ENCODE peak calls at places on chromosomes 4 and X, in ten cellular contexts. One of them, this sample, is unnamed.

GRCh38 chrX:37454537-37455285 is 105.5 kb downstream of the PRRG1 start:
- DNase-seq in neural crest cell: no peak
- DNase-seq in IMR-90: peak; percentile 29
- DNase-seq in astrocyte of the cerebellum: peak; percentile 13
- DNase-seq in upper lobe of right lung: no peak
- DNase-seq in stomach: no peak
- DNase-seq in GM20000: no peak
- DNase-seq in WTC11: no peak
- DNase-seq in tibial artery: no peak
- DNase-seq in cardiac fibroblast: peak; percentile 66
- DNase-seq in this sample: peak; percentile 27

GRCh38 chrX:75603833-75604232 is 81.0 kb upstream of the ZDHHC15 start:
- DNase-seq in WTC11: no peak
- DNase-seq in IMR-90: peak; percentile 28
- DNase-seq in neural crest cell: no peak
- DNase-seq in cardiac fibroblast: peak; percentile 33
- DNase-seq in upper lobe of right lung: no peak
- DNase-seq in astrocyte of the cerebellum: peak; percentile 11
- DNase-seq in tibial artery: no peak
- DNase-seq in GM20000: peak; percentile 13
- DNase-seq in stomach: no peak
- DNase-seq in this sample: peak; percentile 12

GRCh38 chr4:150581206-150581605 is 745 bp upstream of the MAB21L2 start:
- DNase-seq in astrocyte of the cerebellum: no peak
- DNase-seq in tibial artery: no peak
- DNase-seq in cardiac fibroblast: no peak
- DNase-seq in GM20000: no peak
- DNase-seq in upper lobe of right lung: no peak
- DNase-seq in IMR-90: no peak
- DNase-seq in stomach: no peak
- DNase-seq in WTC11: no peak
- DNase-seq in neural crest cell: no peak
- DNase-seq in this sample: no peak

GRCh38 chrX:54785901-54786300 is 12.2 kb downstream of the ITIH6 start:
- DNase-seq in IMR-90: no peak
- DNase-seq in astrocyte of the cerebellum: no peak
- DNase-seq in GM20000: peak; percentile 7
- DNase-seq in stomach: no peak
- DNase-seq in neural crest cell: no peak
- DNase-seq in cardiac fibroblast: peak; percentile 14
- DNase-seq in WTC11: peak; percentile 41
- DNase-seq in tibial artery: no peak
- DNase-seq in upper lobe of right lung: no peak
- DNase-seq in this sample: no peak

GRCh38 chrX:139203681-139204575 is 326.6 kb upstream of the F9 start:
- DNase-seq in tibial artery: no peak
- DNase-seq in WTC11: peak; percentile 25
- DNase-seq in upper lobe of right lung: peak; percentile 58
- DNase-seq in astrocyte of the cerebellum: no peak
- DNase-seq in neural crest cell: peak; percentile 53
- DNase-seq in stomach: peak; percentile 36
- DNase-seq in IMR-90: no peak
- DNase-seq in cardiac fibroblast: no peak
- DNase-seq in GM20000: peak; percentile 18
- DNase-seq in this sample: no peak

GRCh38 chrX:55489315-55490009 is at the start of gene USP51:
- DNase-seq in stomach: peak; percentile 42
- DNase-seq in IMR-90: peak; percentile 51
- DNase-seq in cardiac fibroblast: peak; percentile 8
- DNase-seq in upper lobe of right lung: peak; percentile 73
- DNase-seq in astrocyte of the cerebellum: no peak
- DNase-seq in tibial artery: peak; percentile 45
- DNase-seq in neural crest cell: peak; percentile 24
- DNase-seq in GM20000: peak; percentile 27
- DNase-seq in WTC11: peak; percentile 52
- DNase-seq in this sample: peak; percentile 18

GRCh38 chr4:144645102-144645469 is 870 bp upstream of the HHIP start:
- DNase-seq in WTC11: peak; percentile 19
- DNase-seq in astrocyte of the cerebellum: no peak
- DNase-seq in neural crest cell: no peak
- DNase-seq in tibial artery: no peak
- DNase-seq in cardiac fibroblast: peak; percentile 54
- DNase-seq in stomach: no peak
- DNase-seq in upper lobe of right lung: peak; percentile 77
- DNase-seq in IMR-90: no peak
- DNase-seq in GM20000: no peak
- DNase-seq in this sample: peak; percentile 35

GRCh38 chrX:22247169-22247568 is 25.5 kb upstream of the CBLL2 start:
- DNase-seq in neural crest cell: no peak
- DNase-seq in tibial artery: no peak
- DNase-seq in IMR-90: peak; percentile 41
- DNase-seq in upper lobe of right lung: no peak
- DNase-seq in astrocyte of the cerebellum: no peak
- DNase-seq in stomach: no peak
- DNase-seq in WTC11: no peak
- DNase-seq in cardiac fibroblast: peak; percentile 28
- DNase-seq in GM20000: no peak
- DNase-seq in this sample: peak; percentile 24

GRCh38 chr4:128858875-128859696 is 49.6 kb downstream of the JADE1 start:
- DNase-seq in stomach: no peak
- DNase-seq in IMR-90: peak; percentile 91
- DNase-seq in upper lobe of right lung: no peak
- DNase-seq in WTC11: no peak
- DNase-seq in astrocyte of the cerebellum: peak; percentile 34
- DNase-seq in GM20000: no peak
- DNase-seq in cardiac fibroblast: peak; percentile 83
- DNase-seq in neural crest cell: no peak
- DNase-seq in tibial artery: no peak
- DNase-seq in this sample: peak; percentile 47

GRCh38 chr4:88457307-88458090 is 580 bp downstream of the HERC5 start:
- DNase-seq in stomach: peak; percentile 54
- DNase-seq in astrocyte of the cerebellum: no peak
- DNase-seq in GM20000: no peak
- DNase-seq in upper lobe of right lung: peak; percentile 76
- DNase-seq in IMR-90: no peak
- DNase-seq in neural crest cell: no peak
- DNase-seq in WTC11: peak; percentile 64
- DNase-seq in cardiac fibroblast: peak; percentile 14
- DNase-seq in tibial artery: peak; percentile 26
- DNase-seq in this sample: peak; percentile 1

GRCh38 chr4:112185740-112186670 is 40.8 kb downstream of the FAM241A start:
- DNase-seq in neural crest cell: no peak
- DNase-seq in cardiac fibroblast: no peak
- DNase-seq in GM20000: no peak
- DNase-seq in upper lobe of right lung: no peak
- DNase-seq in IMR-90: no peak
- DNase-seq in stomach: no peak
- DNase-seq in astrocyte of the cerebellum: no peak
- DNase-seq in tibial artery: no peak
- DNase-seq in WTC11: no peak
- DNase-seq in this sample: no peak

GRCh38 chr4:1608821-1609500 is 75.2 kb downstream of the FAM53A start:
- DNase-seq in cardiac fibroblast: no peak
- DNase-seq in WTC11: no peak
- DNase-seq in tibial artery: no peak
- DNase-seq in stomach: no peak
- DNase-seq in IMR-90: no peak
- DNase-seq in neural crest cell: no peak
- DNase-seq in upper lobe of right lung: peak; percentile 47
- DNase-seq in astrocyte of the cerebellum: no peak
- DNase-seq in GM20000: no peak
- DNase-seq in this sample: no peak

GRCh38 chrX:154486396-154487207 is at the start of gene UBL4A:
- DNase-seq in stomach: peak; percentile 63
- DNase-seq in cardiac fibroblast: peak; percentile 36
- DNase-seq in neural crest cell: peak; percentile 31
- DNase-seq in IMR-90: peak; percentile 11
- DNase-seq in upper lobe of right lung: peak; percentile 89
- DNase-seq in astrocyte of the cerebellum: no peak
- DNase-seq in GM20000: peak; percentile 85
- DNase-seq in WTC11: peak; percentile 46
- DNase-seq in tibial artery: peak; percentile 49
- DNase-seq in this sample: peak; percentile 24

GRCh38 chrX:46912673-46913491 is 661 bp downstream of the JADE3 start:
- DNase-seq in tibial artery: peak; percentile 21
- DNase-seq in stomach: peak; percentile 45
- DNase-seq in astrocyte of the cerebellum: no peak
- DNase-seq in IMR-90: peak; percentile 14
- DNase-seq in GM20000: peak; percentile 76
- DNase-seq in neural crest cell: peak; percentile 44
- DNase-seq in upper lobe of right lung: peak; percentile 79
- DNase-seq in cardiac fibroblast: peak; percentile 44
- DNase-seq in WTC11: peak; percentile 69
- DNase-seq in this sample: peak; percentile 38

GRCh38 chr4:158094413-158095110 is 78.3 kb downstream of the GASK1B start:
- DNase-seq in IMR-90: peak; percentile 71
- DNase-seq in stomach: no peak
- DNase-seq in neural crest cell: no peak
- DNase-seq in WTC11: no peak
- DNase-seq in cardiac fibroblast: peak; percentile 50
- DNase-seq in tibial artery: no peak
- DNase-seq in GM20000: no peak
- DNase-seq in astrocyte of the cerebellum: peak; percentile 23
- DNase-seq in upper lobe of right lung: no peak
- DNase-seq in this sample: peak; percentile 78

GRCh38 chr4:41814565-41814964 is 66.0 kb upstream of the PHOX2B start:
- DNase-seq in WTC11: peak; percentile 57
- DNase-seq in GM20000: no peak
- DNase-seq in IMR-90: peak; percentile 21
- DNase-seq in cardiac fibroblast: peak; percentile 4
- DNase-seq in stomach: no peak
- DNase-seq in astrocyte of the cerebellum: no peak
- DNase-seq in neural crest cell: peak; percentile 34
- DNase-seq in upper lobe of right lung: no peak
- DNase-seq in tibial artery: no peak
- DNase-seq in this sample: peak; percentile 1
- TF ChIP-seq CTCF in WTC11: no peak
- TF ChIP-seq CTCF in GM20000: no peak
- TF ChIP-seq CTCF in IMR-90: peak; percentile 46
- TF ChIP-seq CTCF in cardiac fibroblast: peak; percentile 30
- TF ChIP-seq CTCF in stomach: no peak
- TF ChIP-seq CTCF in astrocyte of the cerebellum: peak; percentile 42
- TF ChIP-seq CTCF in neural crest cell: peak; percentile 53
- TF ChIP-seq CTCF in upper lobe of right lung: peak; percentile 31
- TF ChIP-seq CTCF in tibial artery: no peak
- TF ChIP-seq CTCF in this sample: peak; percentile 47

GRCh38 chr4:110950721-110951120 is 327.8 kb upstream of the PITX2 start:
- DNase-seq in IMR-90: no peak
- DNase-seq in astrocyte of the cerebellum: no peak
- DNase-seq in neural crest cell: no peak
- DNase-seq in upper lobe of right lung: no peak
- DNase-seq in GM20000: no peak
- DNase-seq in WTC11: no peak
- DNase-seq in tibial artery: no peak
- DNase-seq in cardiac fibroblast: no peak
- DNase-seq in stomach: no peak
- DNase-seq in this sample: no peak

GRCh38 chr4:110949516-110949915 is 326.6 kb upstream of the PITX2 start:
- DNase-seq in astrocyte of the cerebellum: no peak
- DNase-seq in tibial artery: no peak
- DNase-seq in WTC11: no peak
- DNase-seq in GM20000: no peak
- DNase-seq in upper lobe of right lung: no peak
- DNase-seq in stomach: no peak
- DNase-seq in IMR-90: no peak
- DNase-seq in cardiac fibroblast: no peak
- DNase-seq in neural crest cell: no peak
- DNase-seq in this sample: no peak

GRCh38 chr4:110955748-110956147 is 332.9 kb upstream of the PITX2 start:
- DNase-seq in IMR-90: no peak
- DNase-seq in stomach: no peak
- DNase-seq in neural crest cell: no peak
- DNase-seq in astrocyte of the cerebellum: no peak
- DNase-seq in WTC11: no peak
- DNase-seq in upper lobe of right lung: no peak
- DNase-seq in tibial artery: no peak
- DNase-seq in cardiac fibroblast: no peak
- DNase-seq in GM20000: no peak
- DNase-seq in this sample: no peak

GRCh38 chr4:110953898-110954297 is 331.0 kb upstream of the PITX2 start:
- DNase-seq in tibial artery: no peak
- DNase-seq in WTC11: no peak
- DNase-seq in upper lobe of right lung: no peak
- DNase-seq in stomach: no peak
- DNase-seq in IMR-90: no peak
- DNase-seq in cardiac fibroblast: no peak
- DNase-seq in astrocyte of the cerebellum: no peak
- DNase-seq in GM20000: no peak
- DNase-seq in neural crest cell: no peak
- DNase-seq in this sample: no peak

GRCh38 chr4:110953191-110953590 is 330.3 kb upstream of the PITX2 start:
- DNase-seq in GM20000: no peak
- DNase-seq in stomach: no peak
- DNase-seq in astrocyte of the cerebellum: no peak
- DNase-seq in upper lobe of right lung: no peak
- DNase-seq in cardiac fibroblast: no peak
- DNase-seq in neural crest cell: no peak
- DNase-seq in IMR-90: no peak
- DNase-seq in WTC11: no peak
- DNase-seq in tibial artery: no peak
- DNase-seq in this sample: no peak
- TF ChIP-seq CTCF in GM20000: no peak
- TF ChIP-seq CTCF in stomach: no peak
- TF ChIP-seq CTCF in astrocyte of the cerebellum: no peak
- TF ChIP-seq CTCF in upper lobe of right lung: no peak
- TF ChIP-seq CTCF in cardiac fibroblast: no peak
- TF ChIP-seq CTCF in neural crest cell: no peak
- TF ChIP-seq CTCF in IMR-90: no peak
- TF ChIP-seq CTCF in WTC11: no peak
- TF ChIP-seq CTCF in tibial artery: no peak
- TF ChIP-seq CTCF in this sample: no peak

GRCh38 chr4:20682853-20683252 is 17.4 kb upstream of the PACRGL start:
- DNase-seq in stomach: peak; percentile 49
- DNase-seq in cardiac fibroblast: no peak
- DNase-seq in IMR-90: no peak
- DNase-seq in astrocyte of the cerebellum: no peak
- DNase-seq in WTC11: no peak
- DNase-seq in upper lobe of right lung: no peak
- DNase-seq in GM20000: no peak
- DNase-seq in neural crest cell: no peak
- DNase-seq in tibial artery: no peak
- DNase-seq in this sample: no peak
- TF ChIP-seq CTCF in stomach: no peak
- TF ChIP-seq CTCF in cardiac fibroblast: no peak
- TF ChIP-seq CTCF in IMR-90: no peak
- TF ChIP-seq CTCF in astrocyte of the cerebellum: no peak
- TF ChIP-seq CTCF in WTC11: no peak
- TF ChIP-seq CTCF in upper lobe of right lung: no peak
- TF ChIP-seq CTCF in GM20000: no peak
- TF ChIP-seq CTCF in neural crest cell: no peak
- TF ChIP-seq CTCF in tibial artery: no peak
- TF ChIP-seq CTCF in this sample: no peak

DNA sequence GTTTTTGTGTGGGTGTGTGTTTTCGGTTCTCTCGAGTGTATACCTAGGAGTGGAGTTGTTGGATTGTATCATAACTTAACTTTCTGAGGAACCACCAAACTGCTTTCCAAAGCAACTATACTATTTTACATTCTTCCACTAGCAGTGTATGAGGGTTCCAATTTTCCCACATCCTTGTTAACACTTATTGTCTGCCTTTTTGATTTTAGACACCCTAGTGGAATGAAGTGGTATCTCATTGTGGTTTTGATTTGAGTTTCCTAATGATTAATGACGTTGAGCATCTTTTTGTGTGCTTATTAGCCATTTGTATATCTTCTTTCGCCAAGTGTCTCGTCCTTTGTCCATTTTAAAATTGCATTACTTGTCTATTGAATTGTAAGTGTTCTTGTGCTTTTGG is 118.6 kb downstream of the REPS2 start:
- DNase-seq in cardiac fibroblast: no peak
- DNase-seq in IMR-90: no peak
- DNase-seq in upper lobe of right lung: no peak
- DNase-seq in WTC11: no peak
- DNase-seq in astrocyte of the cerebellum: no peak
- DNase-seq in stomach: no peak
- DNase-seq in GM20000: no peak
- DNase-seq in neural crest cell: no peak
- DNase-seq in tibial artery: no peak
- DNase-seq in this sample: no peak
- TF ChIP-seq CTCF in cardiac fibroblast: no peak
- TF ChIP-seq CTCF in IMR-90: no peak
- TF ChIP-seq CTCF in upper lobe of right lung: no peak
- TF ChIP-seq CTCF in WTC11: no peak
- TF ChIP-seq CTCF in astrocyte of the cerebellum: no peak
- TF ChIP-seq CTCF in stomach: no peak
- TF ChIP-seq CTCF in GM20000: no peak
- TF ChIP-seq CTCF in neural crest cell: peak; percentile 49
- TF ChIP-seq CTCF in tibial artery: no peak
- TF ChIP-seq CTCF in this sample: no peak

This sample was measured in astrocyte of the spinal cord.